ENCODE peak calls at places on chromosomes 4 and X, in ten cellular contexts. Q is tibial nerve; W is substantia nigra; P is PC-3; C is naive thymus-derived CD4-positive, alpha-beta T cell; J is left lung; R is IMR-90; T is esophagus squamous epithelium; H is thyroid gland; U is ovary. O is an unnamed sample.

GRCh38 chr4:72377491-72378194 is 191.4 kb downstream of the ADAMTS3 start:
- DNase-seq in R (peak), U (no peak), P (no peak), J (no peak), H (no peak), T (no peak), Q (no peak), C (no peak), W (no peak), O (no peak)

GRCh38 chr4:42048394-42048793 is 58.1 kb downstream of the SLC30A9 start:
- DNase-seq in Q (no peak), W (no peak), H (no peak), J (no peak), U (no peak), C (no peak), T (no peak), P (peak), R (peak), O (peak)

GRCh38 chr4:36533944-36534343 is 252.5 kb downstream of the DTHD1 start:
- DNase-seq in H (no peak), Q (no peak), R (no peak), U (no peak), C (no peak), W (no peak), T (no peak), P (no peak), J (no peak), O (peak)

GRCh38 chr4:140743194-140743931 is 12.8 kb downstream of the TBC1D9 start:
- DNase-seq in H (no peak), U (no peak), T (no peak), P (peak), Q (no peak), R (peak), W (no peak), J (no peak), C (no peak), O (no peak)

GRCh38 chr4:28225005-28225404 is 1364.4 kb downstream of the STIM2 start:
- DNase-seq in Q (no peak), U (no peak), R (peak), W (no peak), C (no peak), T (no peak), P (peak), J (no peak), H (no peak), O (peak)

GRCh38 chr4:149870008-149870407 is 54.4 kb upstream of the IQCM start:
- DNase-seq in P (no peak), J (no peak), H (no peak), U (no peak), R (no peak), Q (no peak), T (no peak), W (no peak), C (no peak), O (no peak)

GRCh38 chrX:109336141-109336540 is 145.7 kb downstream of the GUCY2F start:
- DNase-seq in R (no peak), P (no peak), H (no peak), Q (no peak), C (no peak), U (no peak), J (no peak), W (no peak), T (no peak), O (no peak)

GRCh38 chr4:55296076-55296475 is 50.0 kb upstream of the SRD5A3 start:
- DNase-seq in H (no peak), R (no peak), W (no peak), Q (no peak), C (no peak), P (no peak), U (no peak), J (no peak), T (no peak), O (no peak)

GRCh38 chr4:186666252-186666651 is 57.4 kb downstream of the FAT1 start:
- DNase-seq in T (no peak), J (no peak), R (peak), H (no peak), W (no peak), Q (no peak), P (no peak), C (no peak), U (no peak), O (no peak)
- H3K27ac ChIP-seq in T (no peak), J (no peak), R (no peak), H (no peak), W (no peak), Q (no peak), P (no peak), C (no peak), U (no peak), O (peak)

DNA sequence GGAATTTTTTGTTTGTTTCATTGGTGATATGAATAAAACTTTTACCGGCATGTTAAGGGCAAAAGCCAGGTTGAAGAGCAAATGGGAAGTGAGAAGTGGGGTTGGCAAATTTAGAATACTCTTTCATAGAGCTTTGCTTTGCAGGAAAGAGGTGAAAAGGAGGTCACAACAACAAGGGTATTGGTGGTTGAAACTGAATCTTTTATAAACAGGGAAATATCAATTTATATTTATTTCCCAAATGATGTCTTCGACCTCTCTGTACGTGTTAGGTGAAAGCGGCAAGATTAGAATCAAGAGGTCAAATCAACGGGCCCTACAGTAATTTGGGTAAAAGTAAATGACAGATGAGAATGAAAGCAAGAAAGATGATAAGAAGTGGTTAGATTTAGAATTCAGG is 3.4 kb downstream of the SMR3A start:
- DNase-seq in H (no peak), Q (no peak), P (no peak), W (no peak), T (no peak), U (no peak), R (no peak), C (no peak), J (no peak), O (no peak)
- H3K27ac ChIP-seq in H (no peak), Q (no peak), P (no peak), W (no peak), T (no peak), U (no peak), R (no peak), C (no peak), J (no peak), O (no peak)

GRCh38 chr4:24980064-24980690 is 50.6 kb downstream of the LGI2 start:
- DNase-seq in U (peak), W (peak), J (no peak), C (peak), P (peak), Q (no peak), R (peak), H (peak), T (no peak), O (no peak)
- H3K27ac ChIP-seq in U (no peak), W (peak), J (peak), C (no peak), P (no peak), Q (peak), R (no peak), H (peak), T (no peak), O (no peak)

DNA sequence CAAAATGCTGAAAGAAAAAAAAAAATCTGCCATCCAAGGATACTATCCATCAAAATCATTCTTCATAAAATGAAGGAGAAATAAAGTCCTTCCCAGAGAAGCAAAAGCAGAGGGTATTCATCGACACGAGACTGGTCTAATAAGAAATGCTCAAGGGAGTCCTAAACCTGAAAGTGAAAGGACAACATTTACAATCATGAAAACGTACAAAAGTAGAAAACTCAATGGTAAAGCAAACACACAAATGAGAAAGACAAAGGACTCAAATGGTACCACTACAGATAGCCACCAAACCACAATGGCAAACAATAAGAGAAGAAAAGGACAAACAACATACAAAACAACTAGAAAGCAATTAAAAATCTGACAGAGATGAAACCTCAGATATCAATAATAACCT is 41.0 kb downstream of the CD99L2 start:
- DNase-seq in C (no peak), Q (no peak), J (no peak), R (no peak), T (no peak), U (no peak), W (no peak), P (no peak), H (no peak), O (no peak)
- H3K27ac ChIP-seq in C (no peak), Q (no peak), J (no peak), R (no peak), T (no peak), U (no peak), W (no peak), P (no peak), H (no peak), O (peak)

DNA sequence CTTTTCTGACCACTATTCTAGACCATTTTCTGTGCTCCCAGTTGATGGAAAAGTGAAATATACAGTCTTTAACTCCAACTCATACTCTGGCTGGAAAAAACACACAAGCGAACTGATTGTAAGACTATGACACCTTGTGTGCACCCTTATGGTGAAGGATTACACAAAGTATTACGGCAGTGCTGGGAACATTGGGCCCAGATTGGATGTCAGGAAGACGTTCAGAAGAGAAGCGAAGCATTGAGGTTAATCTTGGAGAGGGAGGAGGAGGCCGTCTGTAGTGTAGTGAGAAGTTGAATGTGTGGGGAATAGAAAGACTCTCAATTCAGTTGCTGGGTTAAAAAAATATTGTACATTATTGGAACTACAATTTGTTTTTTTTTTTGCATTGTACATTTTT is 50.0 kb downstream of the GRIA2 start:
- DNase-seq in C (no peak), P (no peak), R (no peak), U (no peak), T (no peak), H (no peak), Q (no peak), J (no peak), W (no peak), O (no peak)
- H3K27ac ChIP-seq in C (no peak), P (no peak), R (no peak), U (no peak), T (no peak), H (no peak), Q (no peak), J (no peak), W (no peak), O (no peak)

GRCh38 chr4:137310593-137311490 is 221.5 kb downstream of the PCDH18 start:
- DNase-seq in R (peak), T (no peak), Q (no peak), P (peak), W (no peak), J (no peak), H (no peak), C (no peak), U (no peak), O (no peak)
- H3K27ac ChIP-seq in R (peak), T (no peak), Q (peak), P (peak), W (no peak), J (no peak), H (no peak), C (no peak), U (no peak), O (no peak)

DNA sequence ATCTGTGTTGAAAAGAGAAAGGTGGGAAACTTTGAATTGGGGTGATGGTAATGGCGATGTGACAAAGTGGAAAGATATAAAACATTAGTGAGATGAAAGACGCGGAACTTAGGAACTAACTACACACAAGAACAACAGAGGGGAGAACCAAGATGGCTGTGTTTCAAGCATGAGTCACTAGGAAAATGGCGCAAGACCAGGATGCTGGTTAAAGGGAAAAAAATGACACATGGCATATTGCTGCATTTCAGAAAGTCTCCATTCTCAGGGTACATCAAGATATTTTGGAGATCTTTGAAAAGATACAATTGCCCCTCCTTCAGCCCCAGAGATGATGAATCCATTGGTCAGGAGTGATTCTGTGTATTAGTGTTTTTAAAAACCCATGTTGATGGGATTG is 164.4 kb downstream of the FBXO8 start:
- DNase-seq in T (no peak), W (no peak), J (no peak), P (peak), H (no peak), Q (no peak), R (peak), U (no peak), C (no peak), O (no peak)
- H3K27ac ChIP-seq in T (no peak), W (no peak), J (no peak), P (no peak), H (no peak), Q (no peak), R (no peak), U (no peak), C (no peak), O (no peak)

GRCh38 chr4:83728191-83728590 is 192.3 kb downstream of the GPAT3 start:
- DNase-seq in C (no peak), U (no peak), T (no peak), Q (no peak), W (no peak), P (no peak), R (no peak), J (no peak), H (no peak), O (no peak)

GRCh38 chr4:83725076-83726074 is 189.5 kb downstream of the GPAT3 start:
- DNase-seq in C (no peak), R (no peak), W (no peak), P (no peak), J (no peak), Q (no peak), T (no peak), H (no peak), U (no peak), O (no peak)

GRCh38 chr4:83723609-83724008 is 187.7 kb downstream of the GPAT3 start:
- DNase-seq in R (no peak), U (no peak), H (no peak), C (no peak), W (no peak), P (no peak), Q (no peak), T (no peak), J (no peak), O (no peak)

GRCh38 chr4:83722730-83723269 is 186.9 kb downstream of the GPAT3 start:
- DNase-seq in P (no peak), H (no peak), C (no peak), W (no peak), J (no peak), R (no peak), Q (no peak), U (no peak), T (no peak), O (no peak)

GRCh38 chr4:83724488-83725060 is 188.7 kb downstream of the GPAT3 start:
- DNase-seq in J (no peak), R (no peak), C (no peak), Q (no peak), H (no peak), T (no peak), W (no peak), P (no peak), U (no peak), O (no peak)
- H3K27ac ChIP-seq in J (no peak), R (no peak), C (no peak), Q (no peak), H (no peak), T (no peak), W (no peak), P (no peak), U (no peak), O (no peak)

GRCh38 chr4:126895988-126896570 is 736.7 kb upstream of the INTU start:
- DNase-seq in H (no peak), Q (no peak), U (no peak), J (no peak), T (no peak), P (no peak), W (no peak), R (peak), C (no peak), O (no peak)

GRCh38 chr4:126899382-126899801 is 733.4 kb upstream of the INTU start:
- DNase-seq in P (peak), U (no peak), T (no peak), R (peak), C (no peak), J (no peak), Q (no peak), W (peak), H (peak), O (peak)

GRCh38 chr4:126894963-126895362 is 737.8 kb upstream of the INTU start:
- DNase-seq in C (no peak), J (no peak), W (no peak), U (no peak), T (no peak), H (no peak), Q (no peak), P (no peak), R (no peak), O (no peak)

GRCh38 chr4:126897038-126897437 is 735.7 kb upstream of the INTU start:
- DNase-seq in T (no peak), H (no peak), W (no peak), U (no peak), R (no peak), Q (no peak), C (no peak), J (no peak), P (no peak), O (no peak)

DNA sequence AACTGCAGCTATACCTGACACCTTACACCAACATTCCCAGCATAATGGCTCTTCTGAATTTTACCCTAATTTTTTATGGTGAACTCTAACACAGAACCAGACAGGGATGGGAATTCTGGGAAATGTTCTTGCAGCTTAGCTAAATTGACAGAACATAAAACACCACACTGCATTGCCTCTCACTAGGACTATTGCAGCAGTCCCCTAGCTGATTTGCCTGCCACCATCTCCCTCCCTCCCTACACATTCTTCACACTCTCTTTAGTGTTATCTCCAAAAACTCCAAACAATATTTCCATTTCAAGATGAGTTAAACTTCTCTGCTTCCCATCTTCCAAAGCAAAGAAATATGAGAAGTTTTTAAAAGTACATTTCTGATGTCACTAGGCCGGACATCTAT is 733.9 kb upstream of the INTU start:
- DNase-seq in J (no peak), W (no peak), R (no peak), H (no peak), P (no peak), C (no peak), Q (no peak), U (no peak), T (no peak), O (no peak)
- H3K27ac ChIP-seq in J (no peak), W (no peak), R (peak), H (no peak), P (no peak), C (no peak), Q (no peak), U (no peak), T (no peak), O (peak)

O was measured in epithelial cell of prostate.